ENCODE peak calls at places on chromosomes 16 and 17, in nine cellular contexts. J is transverse colon, H is A673, O is cardiac fibroblast, K is heart left ventricle, X is foreskin fibroblast, D is OCI-LY7, Z is GM12865, B is sigmoid colon. C is an unnamed sample.

GRCh38 chr17:40497704-40498103 is 3.7 kb downstream of the TNS4 start:
- DNase-seq in B (no peak), X (peak), Z (no peak), O (peak), K (no peak), D (no peak), H (no peak), J (no peak), C (no peak)

GRCh38 chr17:72308744-72309395 is 188.1 kb downstream of the SOX9 start:
- DNase-seq in D (no peak), K (no peak), H (no peak), O (no peak), X (no peak), J (no peak), B (no peak), Z (peak), C (no peak)

GRCh38 chr17:72222571-72222970 is 101.8 kb downstream of the SOX9 start:
- DNase-seq in B (no peak), O (no peak), X (no peak), J (peak), Z (no peak), H (no peak), K (no peak), D (no peak), C (no peak)

GRCh38 chr16:89346869-89347268 is 129.4 kb downstream of the ZNF778 start:
- DNase-seq in Z (no peak), K (no peak), B (no peak), H (no peak), X (no peak), D (no peak), O (no peak), J (no peak), C (peak)

GRCh38 chr17:66725956-66726355 is 109.0 kb upstream of the CACNG5 start:
- DNase-seq in O (no peak), H (no peak), Z (no peak), X (no peak), D (no peak), B (peak), J (no peak), K (no peak), C (no peak)

GRCh38 chr17:2549392-2550211 is 37.9 kb upstream of the METTL16 start:
- DNase-seq in K (no peak), J (no peak), X (no peak), B (no peak), H (no peak), O (no peak), Z (no peak), D (no peak), C (no peak)

GRCh38 chr16:9489823-9490467 is 398.5 kb downstream of the HAPSTR1 start:
- DNase-seq in H (peak), J (peak), K (peak), D (no peak), B (peak), O (no peak), Z (no peak), X (no peak), C (no peak)

GRCh38 chr17:39818282-39819000 is 45.7 kb downstream of the IKZF3 start:
- DNase-seq in B (no peak), J (no peak), Z (peak), K (no peak), D (no peak), H (no peak), X (no peak), O (no peak), C (no peak)

GRCh38 chr16:56672761-56673536 is 3.3 kb downstream of the MT1H start:
- DNase-seq in D (no peak), X (peak), Z (no peak), B (no peak), O (no peak), H (no peak), K (no peak), J (no peak), C (no peak)

GRCh38 chr17:19238167-19238505 is 970 bp downstream of the EPN2 start:
- DNase-seq in K (peak), O (peak), J (peak), H (peak), D (peak), B (peak), X (no peak), Z (no peak), C (no peak)

GRCh38 chr16:75383141-75383540 is 50.2 kb downstream of the CFDP1 start:
- DNase-seq in K (no peak), H (no peak), J (no peak), X (no peak), O (no peak), Z (no peak), D (no peak), B (no peak), C (no peak)

GRCh38 chr16:68760671-68761275 is 23.7 kb downstream of the CDH1 start:
- DNase-seq in K (no peak), Z (peak), O (peak), B (no peak), X (no peak), J (peak), D (peak), H (no peak), C (no peak)

GRCh38 chr16:47386201-47386718 is 74.6 kb downstream of the ITFG1 start:
- DNase-seq in O (no peak), B (no peak), X (no peak), K (no peak), D (no peak), Z (no peak), J (no peak), H (no peak), C (no peak)

GRCh38 chr17:77840156-77840555 is 118.3 kb upstream of the TNRC6C start:
- DNase-seq in O (peak), H (no peak), Z (no peak), X (no peak), D (no peak), J (peak), B (peak), K (no peak), C (no peak)

DNA sequence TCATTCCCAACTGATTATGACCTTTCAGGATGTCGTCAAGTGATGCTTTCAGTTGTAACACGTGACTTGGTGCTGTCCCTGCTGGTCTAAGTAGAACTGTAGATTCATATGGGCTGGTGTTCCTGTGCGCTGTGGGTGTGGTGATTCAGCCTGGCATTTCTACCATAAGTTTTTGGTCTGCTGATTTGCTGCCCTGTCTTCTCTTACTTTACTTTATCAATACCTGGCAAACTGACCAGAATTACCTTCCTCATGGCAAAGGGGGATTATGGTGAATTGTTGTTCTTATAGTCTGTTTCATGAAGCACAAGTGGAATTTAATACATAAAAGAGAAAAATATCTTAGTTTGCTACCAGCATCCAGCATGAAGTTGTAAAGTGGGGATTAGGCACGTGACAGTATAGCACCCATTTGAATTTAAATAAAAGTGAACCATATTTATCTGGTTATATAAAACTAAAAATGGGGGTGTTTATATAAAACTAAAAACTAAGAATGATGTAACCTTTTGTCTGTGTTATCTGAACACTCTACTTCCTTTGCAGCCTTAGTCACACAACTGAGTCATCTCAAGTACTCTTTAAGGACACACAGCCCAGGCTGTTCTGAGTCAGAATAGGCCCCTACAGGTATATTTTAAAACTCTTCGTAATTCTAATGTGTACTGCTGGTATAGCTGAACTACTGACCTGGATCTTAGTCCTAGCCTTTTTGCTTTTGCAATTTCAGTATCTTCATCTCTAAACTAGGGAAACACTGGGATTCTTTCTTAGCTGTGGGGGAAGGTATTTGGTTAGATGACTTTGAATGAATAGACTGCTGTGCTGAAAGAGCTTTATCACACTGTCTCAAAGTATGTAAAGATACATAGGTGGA is 28.3 kb downstream of the TTC19 start:
- DNase-seq in B (no peak), J (no peak), D (no peak), X (peak), Z (peak), O (peak), K (no peak), H (peak), C (no peak)
- TF ChIP-seq CTCF in B (no peak), J (no peak), D (no peak), X (no peak), Z (no peak), O (peak), K (no peak), H (no peak), C (no peak)

GRCh38 chr17:48717367-48718161 is 4.8 kb downstream of the PRAC1 start:
- DNase-seq in X (no peak), J (no peak), B (peak), H (no peak), O (no peak), D (no peak), K (no peak), Z (no peak), C (no peak)
- H3K4me3 ChIP-seq in X (no peak), J (peak), B (no peak), H (peak), O (no peak), D (no peak), K (no peak), Z (no peak), C (peak)

GRCh38 chr16:50587543-50587942 is 39.3 kb downstream of the NKD1 start:
- DNase-seq in O (no peak), K (no peak), B (no peak), X (no peak), J (no peak), D (no peak), H (no peak), Z (no peak), C (no peak)
- TF ChIP-seq CTCF in O (no peak), K (no peak), B (no peak), X (no peak), J (no peak), D (no peak), H (no peak), Z (no peak), C (no peak)

GRCh38 chr16:87463722-87464690 is 28.8 kb downstream of the ZCCHC14 start:
- DNase-seq in B (no peak), D (peak), O (peak), X (peak), K (peak), J (peak), Z (peak), H (no peak), C (no peak)

GRCh38 chr16:87464691-87465300 is 28.0 kb downstream of the ZCCHC14 start:
- DNase-seq in H (no peak), B (peak), K (peak), O (peak), J (peak), Z (peak), D (no peak), X (peak), C (no peak)

GRCh38 chr16:87466975-87467501 is 25.8 kb downstream of the ZCCHC14 start:
- DNase-seq in O (no peak), D (no peak), Z (no peak), X (no peak), H (no peak), K (no peak), B (no peak), J (no peak), C (no peak)

GRCh38 chr16:87468550-87468949 is 24.3 kb downstream of the ZCCHC14 start:
- DNase-seq in B (no peak), D (no peak), H (no peak), X (no peak), Z (no peak), K (no peak), J (no peak), O (no peak), C (no peak)

GRCh38 chr16:87465306-87465705 is 27.5 kb downstream of the ZCCHC14 start:
- DNase-seq in X (peak), K (peak), D (no peak), B (peak), Z (no peak), J (peak), H (peak), O (peak), C (no peak)
- H3K4me3 ChIP-seq in X (peak), K (peak), D (no peak), B (peak), Z (no peak), J (no peak), H (no peak), O (no peak), C (no peak)

GRCh38 chr16:73011926-73012325 is 36.0 kb downstream of the ZFHX3 start:
- DNase-seq in B (peak), J (no peak), O (no peak), Z (no peak), K (no peak), H (no peak), X (no peak), D (no peak), C (no peak)
- TF ChIP-seq CTCF in B (no peak), J (no peak), O (no peak), Z (no peak), K (no peak), H (no peak), X (no peak), D (no peak), C (no peak)

GRCh38 chr17:41733348-41734138 is 900 bp downstream of the HAP1 start:
- DNase-seq in H (no peak), K (no peak), Z (no peak), J (no peak), D (no peak), O (no peak), X (no peak), B (no peak), C (no peak)

GRCh38 chr17:41735744-41736143 is 1.3 kb upstream of the HAP1 start:
- DNase-seq in B (no peak), Z (no peak), J (no peak), D (no peak), O (no peak), H (no peak), K (no peak), X (no peak), C (no peak)

GRCh38 chr17:41734949-41735313 is 488 bp upstream of the HAP1 start:
- DNase-seq in X (no peak), J (no peak), B (no peak), K (no peak), O (no peak), H (no peak), D (no peak), Z (no peak), C (no peak)

GRCh38 chr17:41731836-41732235 is 2.6 kb downstream of the HAP1 start:
- DNase-seq in B (no peak), Z (no peak), H (no peak), J (no peak), O (no peak), K (no peak), D (peak), X (no peak), C (no peak)

GRCh38 chr17:41734139-41734948 is at the start of gene HAP1:
- DNase-seq in D (no peak), O (peak), X (peak), Z (no peak), H (peak), J (no peak), B (no peak), K (peak), C (no peak)
- H3K4me3 ChIP-seq in D (no peak), O (peak), X (peak), Z (no peak), H (peak), J (peak), B (peak), K (peak), C (peak)

DNA sequence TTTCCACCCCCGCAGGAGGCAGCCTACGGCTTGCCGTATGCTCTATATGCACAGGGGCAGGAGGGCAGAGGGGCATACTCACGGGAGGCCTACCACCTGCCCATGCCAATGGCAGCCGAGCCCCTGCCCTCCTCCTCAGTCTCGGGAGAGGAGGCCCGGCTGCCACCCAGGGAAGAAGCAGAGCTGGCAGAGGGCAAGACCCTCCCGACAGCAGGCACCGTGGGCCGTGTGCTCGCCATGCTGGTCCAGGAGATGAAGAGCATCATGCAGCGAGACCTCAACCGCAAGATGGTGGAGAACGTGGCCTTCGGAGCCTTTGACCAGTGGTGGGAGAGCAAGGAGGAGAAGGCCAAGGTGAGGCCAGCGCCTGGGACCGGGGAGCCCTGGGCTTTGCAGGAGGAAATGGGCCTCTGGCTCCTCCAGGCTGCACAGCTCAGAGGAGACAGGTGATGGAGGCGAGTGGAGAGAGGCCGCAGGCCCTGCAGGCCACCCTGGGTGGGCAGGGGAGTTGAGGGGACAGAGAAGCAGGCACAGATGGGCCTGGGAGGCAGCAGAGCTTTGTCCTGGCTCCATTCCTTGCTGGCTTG is 8.6 kb downstream of the SETD1A start:
- DNase-seq in Z (no peak), K (no peak), X (no peak), B (no peak), H (no peak), J (no peak), O (no peak), D (no peak), C (no peak)
- TF ChIP-seq CTCF in Z (no peak), K (no peak), X (no peak), B (no peak), H (no peak), J (no peak), O (no peak), D (no peak), C (no peak)

DNA sequence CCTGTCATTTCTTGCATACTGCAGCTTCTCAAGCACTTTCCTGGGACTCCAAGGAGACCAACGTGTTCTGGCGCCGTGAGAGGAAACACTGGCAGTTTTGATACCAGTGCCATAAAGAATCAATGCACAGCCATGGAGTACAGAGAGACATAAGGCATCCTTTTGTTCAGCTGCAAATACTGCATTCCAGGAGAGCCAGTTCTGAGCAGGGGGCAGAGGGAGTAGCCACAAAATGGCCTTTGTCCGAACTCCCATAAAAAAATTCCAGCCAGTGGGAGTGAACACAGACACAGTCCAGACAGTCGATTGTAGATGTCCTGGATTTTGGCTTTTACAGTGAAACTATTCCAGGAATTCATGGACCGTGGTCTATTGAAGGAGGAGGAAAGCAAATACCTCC is 36.2 kb upstream of the TEKT3 start:
- DNase-seq in D (no peak), J (no peak), Z (no peak), H (no peak), X (no peak), O (peak), K (no peak), B (no peak), C (no peak)
- H3K4me3 ChIP-seq in D (no peak), J (no peak), Z (no peak), H (no peak), X (peak), O (no peak), K (peak), B (peak), C (no peak)